ENCODE peak calls at places on chromosomes 4 and X, in nine cellular contexts. W, Q, G, B, L, E, R, U and J are unnamed samples.

GRCh38 chr4:20844311-20844710 is 144.1 kb downstream of the PACRGL start:
- DNase-seq in R (no peak), G (no peak), U (no peak), Q (no peak), L (no peak), W (no peak), E (no peak), B (no peak), J (peak; percentile 5)

GRCh38 chr4:176611954-176612353 is 180.8 kb downstream of the VEGFC start:
- DNase-seq in E (no peak), R (no peak), G (no peak), Q (no peak), U (no peak), B (no peak), W (no peak), L (no peak), J (no peak)

GRCh38 chr4:75306496-75306895 is 207.7 kb downstream of the RCHY1 start:
- DNase-seq in U (no peak), B (no peak), G (no peak), E (no peak), W (no peak), R (no peak), Q (no peak), L (no peak), J (no peak)

GRCh38 chrX:63186137-63186536 is 165.0 kb downstream of the SPIN4 start:
- DNase-seq in U (no peak), E (no peak), G (no peak), R (no peak), Q (no peak), B (no peak), L (no peak), W (peak; percentile 1), J (no peak)

GRCh38 chrX:130770615-130771014 is 132.4 kb downstream of the ENOX2 start:
- DNase-seq in W (no peak), B (no peak), E (no peak), R (no peak), G (no peak), L (no peak), U (no peak), Q (no peak), J (no peak)

GRCh38 chr4:99219072-99219471 is at the start of gene ADH6:
- DNase-seq in G (no peak), W (no peak), U (no peak), B (no peak), Q (no peak), R (no peak), L (no peak), E (no peak), J (no peak)

GRCh38 chr4:77960367-77960766 is 96.8 kb upstream of the FRAS1 start:
- DNase-seq in L (no peak), G (no peak), R (no peak), B (no peak), W (no peak), E (no peak), Q (no peak), U (no peak), J (no peak)

GRCh38 chrX:16278927-16279326 is 111.6 kb downstream of the MAGEB17 start:
- DNase-seq in L (no peak), R (no peak), Q (no peak), G (no peak), E (no peak), W (no peak), B (no peak), U (no peak), J (no peak)

GRCh38 chr4:88014506-88014905 is 7.1 kb downstream of the PKD2 start:
- DNase-seq in E (no peak), W (no peak), L (no peak), G (no peak), R (no peak), Q (no peak), B (no peak), U (no peak), J (no peak)